ENCODE peak calls at places on chromosomes 16 and 17, in six cellular contexts. G is suprapubic skin; N is endothelial cell of umbilical vein; V is activated T-cell treated with anti-CD3 and anti-CD28 coated beads, Interleukin-2, amount 50 U/mL, for 4 hours; H is T-helper 2 cell; O is T-cell. M is an unnamed sample.

GRCh38 chr16:91484-91883 is 13.5 kb downstream of the MPG start:
- DNase-seq in O (no peak), H (no peak), N (no peak), V (no peak), G (no peak), M (peak)

GRCh38 chr17:48961516-48962233 is 6.7 kb downstream of the GIP start:
- DNase-seq in G (no peak), H (no peak), V (no peak), O (no peak), N (peak), M (no peak)

GRCh38 chr16:9344508-9344907 is 253.1 kb downstream of the HAPSTR1 start:
- DNase-seq in H (no peak), N (no peak), G (no peak), O (no peak), V (no peak), M (no peak)

GRCh38 chr16:51666821-51667220 is 515.8 kb upstream of the SALL1 start:
- DNase-seq in G (no peak), V (no peak), N (no peak), O (no peak), H (no peak), M (no peak)

GRCh38 chr16:87724490-87725291 is 41.1 kb downstream of the KLHDC4 start:
- DNase-seq in O (peak), N (no peak), H (peak), G (no peak), V (no peak), M (no peak)

GRCh38 chr16:88349153-88349902 is 33.4 kb upstream of the ZNF469 start:
- DNase-seq in V (no peak), H (no peak), G (no peak), O (no peak), N (no peak), M (no peak)

GRCh38 chr17:58052951-58053715 is 30.1 kb upstream of the DYNLL2 start:
- DNase-seq in O (no peak), V (peak), G (no peak), H (peak), N (no peak), M (peak)

GRCh38 chr16:66551362-66551761 is 1.0 kb upstream of the CKLF start:
- DNase-seq in V (peak), G (no peak), O (peak), H (peak), N (peak), M (no peak)

GRCh38 chr17:8555062-8555461 is 75.5 kb downstream of the MYH10 start:
- DNase-seq in H (no peak), G (no peak), N (no peak), O (no peak), V (no peak), M (no peak)

GRCh38 chr16:27318399-27319256 is 4.9 kb downstream of the IL4R start:
- DNase-seq in V (peak), O (peak), H (peak), G (peak), N (no peak), M (no peak)

GRCh38 chr16:50744911-50745310 is 3.0 kb downstream of the CYLD start:
- DNase-seq in H (peak), N (peak), O (no peak), V (no peak), G (no peak), M (no peak)

GRCh38 chr17:27965224-27965623 is 72.1 kb upstream of the LYRM9 start:
- DNase-seq in N (no peak), V (no peak), G (no peak), O (no peak), H (no peak), M (no peak)

GRCh38 chr16:9446471-9447194 is 355.2 kb downstream of the HAPSTR1 start:
- DNase-seq in H (no peak), G (no peak), V (no peak), O (no peak), N (no peak), M (no peak)

GRCh38 chr16:89723279-89724250 is 2.2 kb downstream of the ZNF276 start:
- DNase-seq in V (peak), H (peak), N (peak), O (peak), G (no peak), M (peak)

GRCh38 chr16:391885-392335 is 5.1 kb upstream of the NME4 start:
- DNase-seq in G (peak), V (peak), O (peak), H (peak), N (peak), M (peak)

GRCh38 chr16:11165349-11165748 is 90.7 kb downstream of the SOCS1 start:
- DNase-seq in G (no peak), V (no peak), O (no peak), N (no peak), H (no peak), M (no peak)

GRCh38 chr16:10090816-10091215 is 91.4 kb downstream of the GRIN2A start:
- DNase-seq in G (no peak), H (no peak), V (no peak), N (no peak), O (no peak), M (no peak)

GRCh38 chr17:60749050-60749449 is 71.4 kb downstream of the BCAS3 start:
- DNase-seq in H (no peak), V (no peak), O (no peak), G (no peak), N (no peak), M (no peak)

GRCh38 chr16:85651822-85652430 is 36.8 kb downstream of the GINS2 start:
- DNase-seq in N (no peak), O (no peak), H (no peak), G (no peak), V (no peak), M (no peak)

GRCh38 chr17:79083191-79083971 is 8.8 kb downstream of the ENGASE start:
- DNase-seq in N (no peak), V (no peak), G (no peak), H (no peak), O (no peak), M (no peak)

GRCh38 chr16:913817-914440 is 56.9 kb downstream of the LMF1 start:
- DNase-seq in O (no peak), G (no peak), N (no peak), H (no peak), V (no peak), M (no peak)

GRCh38 chr17:30130121-30130520 is 13.5 kb downstream of the NSRP1 start:
- DNase-seq in G (no peak), O (no peak), N (no peak), V (no peak), H (no peak), M (no peak)

GRCh38 chr16:21167929-21168602 is 9.6 kb downstream of the LDAF1 start:
- DNase-seq in V (no peak), G (no peak), H (peak), N (no peak), O (no peak), M (no peak)

GRCh38 chr16:66416981-66417700 is 10.0 kb upstream of the BEAN1 start:
- DNase-seq in H (no peak), G (no peak), O (no peak), N (no peak), V (no peak), M (no peak)

GRCh38 chr17:44219126-44219635 is 294 bp downstream of the UBTF start:
- DNase-seq in N (peak), H (peak), O (peak), V (peak), G (peak), M (peak)

GRCh38 chr16:83561876-83562275 is 245.9 kb upstream of the HSBP1 start:
- DNase-seq in N (peak), G (no peak), H (no peak), V (no peak), O (no peak), M (no peak)

GRCh38 chr17:79095345-79096055 is 20.9 kb downstream of the ENGASE start:
- DNase-seq in G (no peak), N (no peak), H (peak), O (no peak), V (no peak), M (no peak)

GRCh38 chr17:45341389-45342158 is 24.8 kb upstream of the MAP3K14 start:
- DNase-seq in V (no peak), H (no peak), G (no peak), O (no peak), N (peak), M (no peak)